ENCODE peak calls at places on chromosomes 4 and X, in six cellular contexts. M is brain microvascular endothelial cell; U is Calu3; S is CD4-positive, alpha-beta T cell; T is bronchial epithelial cell; P is GM23338. X is an unnamed sample.

GRCh38 chr4:8366601-8367000 is 73.9 kb downstream of the ACOX3 start:
- DNase-seq in M (no peak), T (no peak), U (no peak), P (no peak), S (no peak), X (no peak)

GRCh38 chrX:10156199-10157031 is at the start of gene CLCN4:
- DNase-seq in U (peak; percentile 84), M (peak; percentile 11), P (peak; percentile 67), T (no peak), S (no peak), X (peak; percentile 77)

GRCh38 chrX:8090906-8091305 is 80.2 kb downstream of the VCX2 start:
- DNase-seq in M (no peak), U (no peak), P (no peak), T (peak; percentile 64), S (no peak), X (no peak)

GRCh38 chrX:2342878-2343277 is 157.9 kb downstream of the DHRSX start:
- DNase-seq in U (no peak), P (no peak), M (peak; percentile 94), S (no peak), T (no peak), X (no peak)

GRCh38 chrX:1205681-1206611 is 6.5 kb downstream of the CRLF2 start:
- DNase-seq in M (peak; percentile 68), U (peak; percentile 22), S (peak; percentile 46), P (peak; percentile 98), T (peak; percentile 70), X (no peak)

GRCh38 chrX:24025741-24026402 is 1.1 kb downstream of the KLHL15 start:
- DNase-seq in S (no peak), U (peak; percentile 1), T (peak; percentile 29), P (peak; percentile 23), M (peak; percentile 16), X (no peak)

GRCh38 chr4:182448281-182449151 is 205.3 kb downstream of the TENM3 start:
- DNase-seq in M (peak; percentile 91), U (peak; percentile 77), P (peak; percentile 97), S (peak; percentile 3), T (peak; percentile 57), X (peak; percentile 95)

GRCh38 chr4:150078041-150078995 is at the start of gene DCLK2:
- DNase-seq in U (peak; percentile 33), P (peak; percentile 73), T (no peak), M (peak; percentile 79), S (no peak), X (peak; percentile 82)

GRCh38 chr4:64727960-64728359 is 318.7 kb upstream of the TECRL start:
- DNase-seq in M (no peak), U (no peak), T (no peak), S (no peak), P (peak; percentile 79), X (no peak)

GRCh38 chr4:181176306-181176705 is 1066.9 kb upstream of the TENM3 start:
- DNase-seq in T (no peak), P (no peak), M (peak; percentile 12), U (no peak), S (no peak), X (no peak)

GRCh38 chr4:152283806-152284470 is 252.0 kb downstream of the FBXW7 start:
- DNase-seq in T (peak; percentile 70), P (peak; percentile 18), M (peak; percentile 1), S (no peak), U (peak; percentile 6), X (no peak)

GRCh38 chr4:120084327-120084726 is 17.7 kb upstream of the MAD2L1 start:
- DNase-seq in P (no peak), T (no peak), M (no peak), U (no peak), S (no peak), X (no peak)

GRCh38 chrX:21986596-21986995 is 45.5 kb upstream of the PHEX start:
- DNase-seq in T (no peak), U (no peak), S (no peak), P (no peak), M (peak; percentile 9), X (no peak)

GRCh38 chr4:21046121-21046520 is 345.9 kb downstream of the PACRGL start:
- DNase-seq in T (peak; percentile 27), P (no peak), M (no peak), U (no peak), S (no peak), X (no peak)

GRCh38 chrX:151019837-151020236 is 36.7 kb downstream of the HMGB3 start:
- DNase-seq in P (no peak), T (peak; percentile 74), U (no peak), S (no peak), M (peak; percentile 4), X (no peak)

GRCh38 chr4:108335081-108335480 is 166.3 kb upstream of the LEF1 start:
- DNase-seq in P (no peak), T (no peak), M (no peak), S (no peak), U (no peak), X (no peak)

GRCh38 chr4:152534541-152535231 is 1.2 kb downstream of the FBXW7 start:
- DNase-seq in M (no peak), S (peak; percentile 51), T (no peak), U (peak; percentile 17), P (peak; percentile 64), X (peak; percentile 52)

GRCh38 chr4:116357758-116358157 is 727.6 kb downstream of the TRAM1L1 start:
- DNase-seq in P (peak; percentile 14), U (peak; percentile 7), S (no peak), T (peak; percentile 39), M (no peak), X (no peak)

GRCh38 chr4:104966349-104967033 is 180.2 kb upstream of the TET2 start:
- DNase-seq in P (peak; percentile 7), U (peak; percentile 38), S (no peak), M (no peak), T (peak; percentile 82), X (no peak)

GRCh38 chr4:125198916-125199315 is 115.8 kb upstream of the FAT4 start:
- DNase-seq in M (peak; percentile 16), S (no peak), U (no peak), T (peak; percentile 94), P (no peak), X (no peak)

GRCh38 chr4:8239661-8240060 is 29.9 kb upstream of the HTRA3 start:
- DNase-seq in S (no peak), P (no peak), U (no peak), T (no peak), M (no peak), X (no peak)

GRCh38 chr4:126172126-126172525 is 857.4 kb downstream of the FAT4 start:
- DNase-seq in T (peak; percentile 38), S (no peak), M (no peak), P (no peak), U (no peak), X (no peak)

GRCh38 chr4:112766422-112766821 is 129.5 kb downstream of the LARP7 start:
- DNase-seq in P (peak; percentile 77), T (peak; percentile 23), M (peak; percentile 42), S (no peak), U (peak; percentile 14), X (peak; percentile 49)
- TF ChIP-seq CTCF in P (peak; percentile 64), T (peak; percentile 41), M (peak; percentile 74), S (no peak), U (no peak), X (no peak)

DNA sequence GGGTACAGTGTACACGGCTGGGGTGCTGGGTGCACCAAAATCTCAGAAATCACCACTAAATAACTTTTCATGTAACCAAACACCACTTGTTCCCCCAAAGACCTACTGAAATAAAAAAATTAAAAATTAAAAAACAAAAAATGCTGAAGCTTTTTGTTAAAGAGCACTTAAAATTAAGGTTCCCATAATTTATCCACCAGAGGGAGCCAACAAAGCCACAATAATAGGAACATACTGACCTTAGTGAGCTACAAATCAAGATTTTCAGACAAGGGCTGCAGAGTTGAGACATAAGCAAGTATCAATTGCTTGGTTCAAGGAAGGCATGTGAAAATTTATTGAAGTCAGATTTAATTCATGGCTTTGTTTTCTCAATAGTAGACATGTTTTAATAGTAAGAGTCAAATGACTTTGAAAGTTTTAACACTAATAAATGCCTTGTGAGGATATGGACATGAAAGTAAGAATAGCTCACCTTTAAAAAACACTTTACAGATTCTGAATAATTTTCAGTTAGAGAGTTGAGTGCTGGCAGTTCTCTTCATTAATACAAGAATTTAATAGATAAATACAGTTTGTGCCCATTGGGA is 43.0 kb upstream of the SCOC start:
- DNase-seq in U (no peak), M (no peak), T (peak; percentile 62), S (no peak), P (peak; percentile 62), X (no peak)
- TF ChIP-seq CTCF in U (no peak), M (peak; percentile 43), T (peak; percentile 47), S (no peak), P (peak; percentile 73), X (peak; percentile 64)

GRCh38 chr4:101187837-101188236 is 159.5 kb downstream of the PPP3CA start:
- DNase-seq in P (no peak), M (no peak), S (no peak), U (no peak), T (peak; percentile 38), X (no peak)
- TF ChIP-seq CTCF in P (no peak), M (no peak), S (no peak), U (peak; percentile 15), T (peak; percentile 29), X (no peak)

DNA sequence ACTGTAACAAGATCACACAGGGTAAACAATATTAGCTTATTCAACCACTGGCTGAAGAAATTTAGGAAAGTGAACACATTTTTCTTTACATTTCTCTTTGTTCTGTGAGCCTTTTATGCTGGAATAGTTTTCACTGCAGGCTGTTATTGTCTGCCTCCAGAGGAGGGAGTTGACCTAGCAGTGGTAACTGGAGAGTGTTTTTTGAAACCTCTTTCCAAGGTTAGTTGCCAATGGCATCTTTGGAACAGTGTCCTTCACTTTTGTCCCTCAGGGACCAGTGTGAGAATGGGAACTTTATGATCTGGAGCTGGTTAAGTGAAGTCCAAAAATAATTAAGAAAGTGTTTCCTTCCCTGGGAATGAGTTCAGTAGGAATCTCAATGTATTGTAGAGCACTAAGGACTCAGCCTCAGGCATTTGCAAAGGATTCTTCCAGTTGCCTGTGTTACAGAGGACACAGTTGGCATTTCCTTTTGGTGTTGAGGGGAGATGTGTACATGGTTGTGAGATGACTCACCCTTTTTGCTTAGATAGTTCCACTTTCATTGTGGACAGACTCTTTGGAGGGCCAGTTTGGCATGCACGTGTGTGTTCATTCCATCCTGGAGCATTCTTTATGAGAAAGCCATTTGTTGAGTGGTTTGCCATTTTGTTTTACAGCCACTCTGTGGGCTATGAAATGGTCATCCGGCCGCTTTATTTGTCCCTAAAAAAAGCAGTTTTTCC is 61.3 kb downstream of the AR start:
- DNase-seq in S (no peak), P (peak; percentile 15), M (peak; percentile 80), T (peak; percentile 66), U (no peak), X (no peak)
- TF ChIP-seq CTCF in S (no peak), P (no peak), M (peak; percentile 38), T (no peak), U (no peak), X (no peak)

DNA sequence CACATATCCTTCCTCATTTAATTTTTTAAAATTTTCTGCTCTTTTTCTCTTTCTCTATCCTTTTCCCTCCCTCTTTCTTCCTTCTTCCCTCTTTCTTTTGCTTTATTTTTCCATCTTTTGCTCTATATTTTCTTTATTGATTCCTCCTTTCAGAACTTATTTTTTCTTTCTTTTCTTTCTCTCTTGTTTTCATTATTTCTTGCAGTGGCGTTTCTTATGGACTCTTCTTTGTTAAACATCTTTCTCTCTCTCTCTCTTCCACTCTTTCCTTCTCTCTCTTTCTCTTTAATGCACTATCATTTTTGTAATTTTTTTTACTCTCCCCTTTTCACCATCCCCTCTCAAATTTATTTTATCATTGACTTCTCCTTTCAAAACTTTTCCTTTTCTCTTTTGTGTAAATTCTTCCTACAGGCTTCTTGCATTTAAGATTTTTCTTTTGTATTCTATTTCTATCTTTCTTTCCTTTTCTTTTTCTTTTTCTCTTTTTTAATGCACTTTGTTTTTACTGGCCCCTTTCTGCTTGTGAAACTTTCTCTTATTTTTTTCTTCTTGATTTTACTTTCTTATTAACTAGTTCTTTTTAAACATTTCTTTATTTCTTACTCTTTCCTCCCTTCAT is 97.0 kb downstream of the RBMX2 start:
- DNase-seq in U (no peak), S (no peak), M (no peak), T (no peak), P (no peak), X (no peak)
- TF ChIP-seq CTCF in U (no peak), S (no peak), M (no peak), T (no peak), P (no peak), X (no peak)